ENCODE peak calls at places on chromosome 9, in seven cellular contexts. Q is A549, J is dorsolateral prefrontal cortex, K is suprapubic skin, I is psoas muscle, T is tibial artery, B is mammary epithelial cell. W is an unnamed sample.

GRCh38 chr9:89454498-89455355 is 43.2 kb downstream of the SEMA4D start:
- DNase-seq in Q (no peak), J (no peak), K (no peak), I (no peak), T (no peak), B (no peak), W (no peak)

GRCh38 chr9:95000821-95001220 is 274.3 kb downstream of the AOPEP start:
- DNase-seq in Q (no peak), J (no peak), K (no peak), I (no peak), T (no peak), B (no peak), W (no peak)

GRCh38 chr9:75372499-75373268 is 284.4 kb downstream of the OSTF1 start:
- DNase-seq in Q (no peak), J (no peak), K (no peak), I (no peak), T (peak; percentile 70), B (no peak), W (no peak)

GRCh38 chr9:99896119-99896518 is 10.3 kb upstream of the STX17 start:
- DNase-seq in Q (no peak), J (no peak), K (no peak), I (no peak), T (no peak), B (no peak), W (no peak)

GRCh38 chr9:27714388-27714787 is 141.1 kb upstream of the C9orf72 start:
- DNase-seq in Q (peak; percentile 3), J (no peak), K (no peak), I (no peak), T (no peak), B (no peak), W (no peak)

GRCh38 chr9:93451762-93452709 is 551 bp downstream of the FAM120A start:
- DNase-seq in Q (peak; percentile 62), J (peak; percentile 63), K (no peak), I (peak; percentile 84), T (peak; percentile 74), B (peak; percentile 52), W (no peak)

GRCh38 chr9:121634329-121634784 is 17.1 kb upstream of the DAB2IP start:
- DNase-seq in Q (no peak), J (no peak), K (no peak), I (no peak), T (no peak), B (no peak), W (no peak)

GRCh38 chr9:12723409-12724028 is 30.3 kb downstream of the TYRP1 start:
- DNase-seq in Q (peak; percentile 44), J (no peak), K (no peak), I (no peak), T (no peak), B (peak; percentile 30), W (no peak)

GRCh38 chr9:132074736-132075135 is 4.9 kb downstream of the MED27 start:
- DNase-seq in Q (no peak), J (no peak), K (no peak), I (no peak), T (no peak), B (peak; percentile 43), W (no peak)

GRCh38 chr9:137303031-137303892 is 1.2 kb upstream of the NRARP start:
- DNase-seq in Q (no peak), J (no peak), K (no peak), I (peak; percentile 49), T (peak; percentile 64), B (peak; percentile 81), W (no peak)

DNA sequence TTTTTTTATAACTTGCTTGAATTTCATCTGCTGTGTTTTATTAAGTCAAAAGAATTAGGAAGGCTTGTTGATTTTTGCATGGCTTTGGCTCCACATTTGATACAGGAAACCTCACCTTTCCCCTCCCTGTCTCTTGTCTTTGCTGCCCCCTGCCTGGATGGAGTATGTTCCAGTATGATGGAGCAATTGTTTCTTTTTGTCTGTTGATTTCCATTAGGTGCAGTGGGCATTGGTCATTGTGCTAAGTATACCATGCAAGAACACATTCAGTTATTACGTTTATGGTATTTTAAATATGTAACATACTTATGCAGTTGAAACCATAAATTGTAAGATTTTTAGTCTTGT is 19.6 kb downstream of the TJP2 start:
- DNase-seq in Q (peak; percentile 30), J (no peak), K (no peak), I (no peak), T (no peak), B (no peak), W (no peak)
- TF ChIP-seq CTCF in Q (no peak), J (no peak), K (no peak), I (no peak), T (no peak), B (no peak), W (peak; percentile 37)

DNA sequence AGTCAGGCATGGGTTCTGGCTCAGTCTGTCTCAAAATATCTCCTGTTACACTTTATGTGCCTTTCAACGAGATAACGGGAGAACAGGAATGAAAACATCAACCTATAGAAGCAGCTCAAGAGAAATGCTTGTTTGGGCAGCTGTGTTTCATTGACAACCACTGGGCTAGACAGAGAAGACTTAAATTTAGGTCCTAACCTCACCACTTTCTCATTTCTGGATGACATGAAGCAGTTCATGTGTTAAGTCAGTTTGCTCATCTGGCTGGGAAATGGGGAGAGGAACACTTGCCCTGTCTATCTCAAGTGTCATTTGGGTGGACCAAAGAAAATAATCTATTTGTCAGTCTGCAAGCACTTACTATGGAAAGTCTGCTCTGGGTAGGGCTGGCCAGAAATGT is 66.7 kb upstream of the PCA3 start:
- DNase-seq in Q (no peak), J (no peak), K (no peak), I (no peak), T (no peak), B (no peak), W (no peak)
- H3K4me3 ChIP-seq in Q (no peak overlapping the region), J (no peak overlapping the region), K (no peak overlapping the region), I (no peak overlapping the region), T (no peak overlapping the region), B (no peak overlapping the region), W (no peak overlapping the region)

DNA sequence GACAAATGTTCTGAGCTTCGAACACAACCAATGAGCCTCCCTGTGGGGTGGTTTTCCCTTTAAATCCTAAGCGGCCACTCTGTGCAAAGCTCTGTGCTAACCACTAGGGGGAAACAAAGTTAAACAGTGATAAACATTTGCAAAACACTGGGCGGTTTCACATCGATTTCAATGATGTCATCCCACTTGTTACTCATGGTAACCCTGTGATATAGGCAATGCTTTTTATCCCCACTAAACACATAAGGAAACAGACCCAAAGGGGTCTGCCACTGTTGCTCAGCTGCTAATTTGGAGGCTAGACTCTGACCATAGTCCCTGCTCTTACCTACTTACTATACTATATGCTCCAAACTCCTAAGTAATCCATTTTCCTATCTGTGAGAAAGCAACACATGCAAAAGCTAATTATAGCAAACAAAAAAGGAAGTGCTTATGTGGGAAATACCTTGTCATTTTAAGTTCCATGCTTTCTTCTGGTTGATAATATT is 57.3 kb downstream of the PTPN3 start:
- DNase-seq in Q (peak; percentile 82), J (no peak), K (no peak), I (no peak), T (no peak), B (peak; percentile 77), W (peak; percentile 61)
- TF ChIP-seq CTCF in Q (peak; percentile 85), J (peak; percentile 67), K (peak; percentile 71), I (peak; percentile 78), T (peak; percentile 82), B (peak; percentile 91), W (peak; percentile 91)

GRCh38 chr9:120475341-120475740 is 104.6 kb downstream of the CDK5RAP2 start:
- DNase-seq in Q (no peak), J (no peak), K (no peak), I (peak; percentile 57), T (no peak), B (no peak), W (no peak)
- H3K4me3 ChIP-seq in Q (no peak overlapping the region), J (no peak overlapping the region), K (no peak overlapping the region), I (no peak overlapping the region), T (no peak overlapping the region), B (no peak overlapping the region), W (no peak overlapping the region)

W was measured in retinal pigment epithelial cell.